ENCODE peak calls at places on chromosomes 1 and 21, in four cellular contexts. E is upper lobe of left lung, X is heart right ventricle, T is left ventricle myocardium inferior. H is an unnamed sample.

GRCh38 chr1:74712863-74713262 is 20.0 kb downstream of the CRYZ start:
- DNase-seq in E (no peak), X (no peak), T (no peak), H (no peak)

GRCh38 chr1:202085682-202086373 is 36.9 kb upstream of the GPR37L1 start:
- DNase-seq in E (no peak), X (no peak), T (no peak), H (no peak)

GRCh38 chr1:7378346-7379130 is 392.6 kb upstream of the VAMP3 start:
- DNase-seq in E (no peak), X (peak; percentile 2), T (no peak), H (no peak)

GRCh38 chr1:242008788-242009500 is 10.0 kb upstream of the MAP1LC3C start:
- DNase-seq in E (no peak), X (no peak), T (no peak), H (no peak)

GRCh38 chr1:201795066-201795465 is 33.9 kb upstream of the IPO9 start:
- DNase-seq in E (no peak), X (no peak), T (no peak), H (peak; percentile 63)

GRCh38 chr1:12345350-12346217 is 115.8 kb downstream of the VPS13D start:
- DNase-seq in E (no peak), X (no peak), T (no peak), H (no peak)

GRCh38 chr1:175470078-175470477 is 273.3 kb downstream of the TNR start:
- DNase-seq in E (no peak), X (no peak), T (no peak), H (no peak)

GRCh38 chr1:16984717-16985116 is 4.3 kb upstream of the MFAP2 start:
- DNase-seq in E (no peak), X (peak; percentile 48), T (peak; percentile 65), H (no peak)

GRCh38 chr1:186838380-186839076 is 9.8 kb downstream of the PLA2G4A start:
- DNase-seq in E (no peak), X (no peak), T (no peak), H (no peak)

GRCh38 chr1:180415985-180416633 is 86.3 kb downstream of the ACBD6 start:
- DNase-seq in E (no peak), X (no peak), T (no peak), H (peak; percentile 68)

GRCh38 chr1:98179159-98179558 is 258.3 kb upstream of the DPYD start:
- DNase-seq in E (no peak), X (no peak), T (no peak), H (no peak)

GRCh38 chr1:156912861-156913808 is 7.3 kb upstream of the LRRC71 start:
- DNase-seq in E (peak; percentile 66), X (no peak), T (no peak), H (no peak)

GRCh38 chr1:68132426-68133130 is 82.2 kb upstream of the DIRAS3 start:
- DNase-seq in E (no peak), X (no peak), T (no peak), H (no peak)

GRCh38 chr1:159862031-159862430 is 426 bp downstream of the VSIG8 start:
- DNase-seq in E (no peak), X (no peak), T (no peak), H (no peak)

GRCh38 chr1:9871707-9872425 is 38.2 kb downstream of the CTNNBIP1 start:
- DNase-seq in E (peak; percentile 55), X (no peak), T (no peak), H (no peak)

GRCh38 chr1:228004331-228004871 is 2.4 kb upstream of the WNT3A start:
- DNase-seq in E (no peak), X (no peak), T (no peak), H (peak; percentile 36)

DNA sequence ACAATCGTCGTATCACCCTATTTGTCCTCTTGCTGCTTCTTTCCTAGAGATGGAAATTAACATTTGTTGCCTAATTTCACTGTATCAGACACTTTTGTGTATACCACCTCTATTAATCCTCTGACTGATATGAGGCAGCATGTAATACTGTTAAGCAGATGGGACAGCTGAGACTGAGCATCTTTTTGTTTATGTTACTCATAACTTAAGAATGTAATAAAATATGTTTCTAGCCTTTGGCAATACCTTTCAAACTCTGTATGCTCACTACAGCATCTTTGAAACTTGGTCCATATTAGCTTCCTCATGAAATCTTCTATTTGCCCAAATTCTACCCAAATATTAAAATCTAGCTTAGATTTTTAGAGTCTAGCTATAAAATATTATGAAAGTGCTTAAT is 2.3 kb downstream of the OR14K1 start:
- DNase-seq in E (no peak), X (no peak), T (no peak), H (no peak)
- H3K9me3 ChIP-seq in E (no peaks in the 10 kb centered on the region), X (no peaks in the 10 kb centered on the region), T (peaks cover 4% of the 10 kb centered on the region), H (no peaks in the 10 kb centered on the region)

GRCh38 chr1:48448932-48449331 is 23.1 kb downstream of the SPATA6 start:
- DNase-seq in E (no peak), X (no peak), T (no peak), H (no peak)

DNA sequence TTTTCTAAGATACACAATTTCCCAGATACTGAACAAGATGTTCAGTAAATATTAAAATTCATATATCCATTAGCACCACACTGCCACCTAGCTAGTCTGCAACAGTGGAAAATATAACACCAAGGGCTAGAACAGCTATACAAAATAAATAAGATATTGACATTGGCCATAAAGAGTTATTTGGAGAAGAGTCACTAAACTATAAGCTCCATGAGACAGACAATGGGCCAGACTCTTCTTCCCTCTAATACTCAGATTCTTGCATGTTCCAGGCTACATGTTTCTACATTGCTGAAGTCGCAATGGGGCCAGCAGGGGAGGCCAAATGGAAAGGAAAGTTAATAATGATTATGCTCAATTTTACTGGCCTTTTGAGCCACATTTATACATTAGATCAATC is 21.5 kb downstream of the SPATA6 start:
- DNase-seq in E (no peak), X (no peak), T (no peak), H (no peak)
- TF ChIP-seq CTCF in E (no peak), X (peak; percentile 22), T (peak; percentile 51), H (peak; percentile 26)

GRCh38 chr1:20383631-20384030 is 93.0 kb downstream of the VWA5B1 start:
- DNase-seq in E (no peak), X (no peak), T (no peak), H (no peak)
- H3K27me3 ChIP-seq in E (no peaks in the 10 kb centered on the region), X (peaks cover 70% of the 10 kb centered on the region), T (peaks cover 98% of the 10 kb centered on the region), H (peaks cover 86% of the 10 kb centered on the region)

GRCh38 chr1:152823291-152823690 is 4.0 kb upstream of the LCE1A start:
- DNase-seq in E (no peak), X (no peak), T (no peak), H (no peak)

GRCh38 chr1:152824964-152825363 is 2.3 kb upstream of the LCE1A start:
- DNase-seq in E (no peak), X (no peak), T (no peak), H (no peak)

GRCh38 chr1:152827173-152827572 is at the start of gene LCE1A:
- DNase-seq in E (no peak), X (no peak), T (no peak), H (no peak)
- H3K9me3 ChIP-seq in E (no peaks in the 10 kb centered on the region), X (no peaks in the 10 kb centered on the region), T (no peaks in the 10 kb centered on the region), H (peaks cover 2% of the 10 kb centered on the region)

GRCh38 chr1:51417496-51418383 is 87.4 kb upstream of the TTC39A start:
- DNase-seq in E (no peak), X (no peak), T (no peak), H (no peak)
- TF ChIP-seq CTCF in E (no peak), X (no peak), T (no peak), H (no peak)

DNA sequence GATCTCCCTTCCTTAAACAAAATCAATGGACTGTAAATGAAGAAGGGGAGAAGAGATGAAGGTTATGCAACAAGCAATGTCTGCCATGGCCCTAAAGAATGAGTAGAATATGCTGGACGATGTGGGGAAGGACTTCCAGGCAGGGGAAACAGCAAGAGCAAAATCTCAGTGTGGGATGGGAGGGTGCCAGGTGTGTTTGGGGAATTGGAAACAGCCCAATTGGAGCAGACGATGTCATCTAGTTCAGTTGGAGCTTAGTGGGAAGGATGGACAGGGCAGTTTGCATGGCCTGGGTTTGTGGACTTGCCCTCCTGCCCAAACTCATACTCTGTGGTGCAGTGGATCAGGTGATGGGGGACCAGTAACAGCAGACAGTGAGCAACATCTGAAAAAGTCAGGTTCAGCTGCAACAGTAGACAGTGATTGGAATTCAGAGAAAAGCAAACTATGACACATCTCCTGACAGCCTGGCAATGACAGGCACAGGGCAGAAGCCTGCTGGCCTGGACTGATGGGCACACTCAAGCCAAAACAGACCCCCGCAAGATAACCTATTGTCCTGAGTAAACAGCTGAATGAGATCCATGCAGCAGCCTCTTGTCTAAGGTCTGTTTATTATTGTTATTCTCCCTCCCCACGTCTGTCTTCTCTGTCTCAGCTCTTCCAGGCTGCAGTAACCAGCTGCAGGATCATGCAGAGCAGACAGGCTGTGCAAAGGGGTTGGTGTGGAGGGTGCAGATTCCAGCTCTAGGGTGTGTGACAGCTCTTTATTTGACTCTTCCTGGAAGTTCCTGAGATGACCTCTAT is 50.5 kb upstream of the PRELP start:
- DNase-seq in E (no peak), X (no peak), T (no peak), H (no peak)
- H3K27me3 ChIP-seq in E (no peaks in the 10 kb centered on the region), X (no peaks in the 10 kb centered on the region), T (peaks cover 33% of the 10 kb centered on the region), H (no peaks in the 10 kb centered on the region)

GRCh38 chr21:33025471-33026298 is at the start of gene OLIG2:
- DNase-seq in E (peak; percentile 66), X (no peak), T (no peak), H (no peak)

GRCh38 chr21:33023574-33024277 is 2.0 kb upstream of the OLIG2 start:
- DNase-seq in E (peak; percentile 73), X (no peak), T (no peak), H (no peak)

GRCh38 chr21:33022828-33023573 is 2.7 kb upstream of the OLIG2 start:
- DNase-seq in E (peak; percentile 71), X (no peak), T (no peak), H (no peak)

GRCh38 chr21:33025106-33025470 is 647 bp upstream of the OLIG2 start:
- DNase-seq in E (peak; percentile 48), X (no peak), T (no peak), H (no peak)

GRCh38 chr21:33024278-33025103 is 1.2 kb upstream of the OLIG2 start:
- DNase-seq in E (no peak), X (no peak), T (no peak), H (no peak)
- H3K9me3 ChIP-seq in E (no peaks in the 10 kb centered on the region), X (no peaks in the 10 kb centered on the region), T (no peaks in the 10 kb centered on the region), H (no peaks in the 10 kb centered on the region)